ENCODE peak calls at places on chromosomes 4 and X, in four cellular contexts. S is transverse colon, W is tibial artery, I is tibial nerve. A is an unnamed sample.

GRCh38 chr4:176844448-176844847 is 51.7 kb upstream of the VEGFC start:
- DNase-seq in S (no peak), W (no peak), I (no peak), A (no peak)

GRCh38 chrX:15849555-15849954 is 5.1 kb downstream of the AP1S2 start:
- DNase-seq in S (no peak), W (no peak), I (no peak), A (no peak)

GRCh38 chrX:115233497-115234219 is at the start of gene LRCH2:
- DNase-seq in S (no peak), W (peak; percentile 69), I (peak; percentile 12), A (no peak)

GRCh38 chrX:152601848-152602616 is 35.7 kb upstream of the GABRQ start:
- DNase-seq in S (no peak), W (no peak), I (no peak), A (no peak)

GRCh38 chrX:139158256-139158655 is 372.3 kb upstream of the F9 start:
- DNase-seq in S (no peak), W (no peak), I (no peak), A (no peak)

GRCh38 chr4:80165855-80166254 is 31.4 kb upstream of the PRDM8 start:
- DNase-seq in S (no peak), W (no peak), I (no peak), A (no peak)

GRCh38 chr4:8241895-8242696 is 27.5 kb upstream of the HTRA3 start:
- DNase-seq in S (peak; percentile 83), W (peak; percentile 91), I (peak; percentile 85), A (peak; percentile 78)

GRCh38 chrX:73855546-73855945 is 292.5 kb downstream of the CHIC1 start:
- DNase-seq in S (peak; percentile 74), W (no peak), I (peak; percentile 27), A (peak; percentile 69)

GRCh38 chr4:120977435-120977997 is 55.0 kb upstream of the PRDM5 start:
- DNase-seq in S (peak; percentile 9), W (no peak), I (no peak), A (no peak)

DNA sequence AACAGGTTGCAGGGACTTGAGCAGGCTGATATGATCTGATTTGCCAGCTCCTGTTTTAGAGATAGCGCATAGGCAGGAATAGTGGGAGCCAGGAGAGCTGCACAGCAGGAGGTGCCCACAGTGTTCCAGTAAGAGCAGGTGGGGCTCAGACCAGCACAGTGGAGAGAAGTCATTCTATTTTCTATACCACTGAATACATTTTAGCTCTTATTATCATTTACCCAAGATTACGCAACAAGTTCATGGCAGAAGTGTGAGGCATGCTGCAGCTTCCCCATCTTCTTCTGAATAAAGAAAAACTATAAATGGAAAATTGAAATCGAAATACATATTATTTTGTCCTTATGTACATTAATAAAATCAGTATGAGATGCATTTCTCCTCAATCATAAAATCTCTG is 114.7 kb upstream of the EDNRA start:
- DNase-seq in S (no peak), W (no peak), I (no peak), A (no peak)
- H3K36me3 ChIP-seq in S (no peaks in the 10 kb centered on the region), W (no peaks in the 10 kb centered on the region), I (no peaks in the 10 kb centered on the region), A (no peaks in the 10 kb centered on the region)

GRCh38 chr4:99151931-99152448 is 7.9 kb upstream of the ADH4 start:
- DNase-seq in S (no peak), W (no peak), I (no peak), A (no peak)

GRCh38 chr4:99154658-99155342 is 10.7 kb upstream of the ADH4 start:
- DNase-seq in S (no peak), W (no peak), I (no peak), A (no peak)

GRCh38 chr4:99149620-99150019 is 5.5 kb upstream of the ADH4 start:
- DNase-seq in S (no peak), W (no peak), I (no peak), A (no peak)

GRCh38 chr4:99148545-99148944 is 4.4 kb upstream of the ADH4 start:
- DNase-seq in S (no peak), W (no peak), I (no peak), A (no peak)

DNA sequence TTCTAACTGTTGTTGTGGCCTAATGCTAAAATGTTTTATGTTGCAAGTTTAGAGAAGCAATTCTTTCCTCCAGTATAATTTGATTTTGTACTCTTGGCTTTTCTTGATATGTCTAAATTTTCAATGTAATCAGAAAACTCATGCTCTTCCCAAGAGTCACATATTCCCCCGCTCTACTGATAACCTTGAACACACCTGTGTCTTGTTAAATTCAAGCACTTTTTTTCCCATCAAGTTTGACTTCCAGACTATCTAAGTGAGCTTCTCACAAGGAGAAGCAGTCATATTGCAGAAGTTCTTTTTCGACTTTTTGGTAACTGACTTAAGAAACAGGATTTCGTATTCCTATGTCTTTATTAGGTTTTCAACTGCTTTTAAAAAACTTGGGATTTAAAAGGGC is 7.4 kb upstream of the ADH4 start:
- DNase-seq in S (no peak), W (no peak), I (no peak), A (no peak)
- H3K4me3 ChIP-seq in S (no peak overlapping the region), W (no peak overlapping the region), I (no peak overlapping the region), A (no peak overlapping the region)

DNA sequence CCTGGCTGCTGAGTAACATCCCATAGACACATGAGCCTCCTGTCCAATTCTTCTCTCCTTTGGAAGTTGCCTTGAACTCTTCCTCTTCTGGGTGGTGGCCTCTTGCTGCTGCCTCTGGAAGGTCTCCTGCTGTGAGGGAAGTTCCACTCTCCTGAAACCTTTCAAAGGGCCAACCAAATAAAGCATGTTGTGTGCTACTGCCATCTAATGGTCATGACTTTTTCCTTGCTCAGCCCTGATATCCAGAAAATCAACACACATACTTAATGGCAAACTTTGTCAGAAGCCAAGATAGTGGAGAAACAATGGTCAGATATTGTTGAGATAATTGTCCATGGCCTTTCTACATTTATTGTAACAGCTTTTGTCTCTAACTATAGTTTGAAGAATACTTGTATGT is 19.1 kb upstream of the ZXDA start:
- DNase-seq in S (no peak), W (no peak), I (no peak), A (no peak)
- TF ChIP-seq CTCF in S (peak; percentile 17), W (peak; percentile 14), I (peak; percentile 19), A (no peak)

GRCh38 chr4:675036-675804 is 878 bp downstream of the MYL5 start:
- DNase-seq in S (peak; percentile 21), W (no peak), I (no peak), A (no peak)

GRCh38 chr4:673349-674091 is 556 bp downstream of the ATP5ME start:
- DNase-seq in S (peak; percentile 73), W (no peak), I (peak; percentile 36), A (no peak)

GRCh38 chr4:676871-677235 is 2.5 kb downstream of the MYL5 start:
- DNase-seq in S (peak; percentile 18), W (peak; percentile 65), I (no peak), A (no peak)

GRCh38 chr4:675980-676870 is 1.9 kb downstream of the MYL5 start:
- DNase-seq in S (peak; percentile 32), W (no peak), I (no peak), A (no peak)

GRCh38 chr4:674172-675035 is at the start of the genes ATP5ME and MYL5:
- DNase-seq in S (peak; percentile 97), W (peak; percentile 98), I (peak; percentile 93), A (peak; percentile 97)
- H3K36me3 ChIP-seq in S (no peaks in the 10 kb centered on the region), W (peaks cover 24% of the 10 kb centered on the region), I (peaks cover 29% of the 10 kb centered on the region), A (no peaks in the 10 kb centered on the region)

GRCh38 chrX:119943185-119943988 is at the start of gene NKAP:
- DNase-seq in S (peak; percentile 84), W (peak; percentile 89), I (peak; percentile 58), A (peak; percentile 62)

GRCh38 chrX:119945481-119945880 is 1.9 kb upstream of the NKAP start:
- DNase-seq in S (no peak), W (no peak), I (no peak), A (no peak)

GRCh38 chrX:119941336-119941735 is 2.2 kb downstream of the NKAP start:
- DNase-seq in S (no peak), W (no peak), I (no peak), A (no peak)

GRCh38 chrX:119942831-119943184 is 743 bp downstream of the NKAP start:
- DNase-seq in S (no peak), W (no peak), I (no peak), A (no peak)

DNA sequence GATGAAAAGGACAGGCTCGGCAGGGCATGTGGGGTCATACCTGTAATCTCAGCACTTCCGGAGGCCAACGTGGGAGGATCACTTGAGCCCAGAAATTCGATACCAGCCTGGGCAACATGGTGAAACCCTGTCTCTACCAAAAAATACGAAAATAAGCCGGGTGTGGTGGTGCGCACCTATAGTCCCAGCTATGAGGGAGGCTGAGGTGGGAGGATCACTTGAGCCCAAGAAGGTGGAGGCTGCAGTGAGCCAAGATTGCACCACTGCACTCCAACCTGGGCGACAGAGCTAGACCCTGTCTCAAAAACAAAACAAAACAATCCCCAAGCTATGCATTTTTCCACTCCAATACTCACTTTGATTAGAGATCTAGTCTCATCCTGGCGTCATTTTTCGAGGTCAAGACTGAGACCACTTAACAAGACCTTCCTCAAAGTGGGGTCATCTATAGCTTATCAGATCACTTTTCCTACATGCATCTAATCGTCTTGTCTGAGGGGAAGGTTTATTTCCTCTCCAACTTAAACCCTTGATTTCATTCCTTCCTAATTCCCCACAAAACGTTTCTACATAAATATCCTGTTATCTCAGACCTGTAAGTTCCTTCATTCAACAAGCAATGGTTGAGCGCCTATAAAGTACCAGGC is 1.3 kb downstream of the NKAP start:
- DNase-seq in S (no peak), W (no peak), I (no peak), A (no peak)
- H3K4me3 ChIP-seq in S (peak overlapping the region; percentile 14), W (peak overlapping the region; percentile 84), I (no peak overlapping the region), A (peak overlapping the region; percentile 70)

DNA sequence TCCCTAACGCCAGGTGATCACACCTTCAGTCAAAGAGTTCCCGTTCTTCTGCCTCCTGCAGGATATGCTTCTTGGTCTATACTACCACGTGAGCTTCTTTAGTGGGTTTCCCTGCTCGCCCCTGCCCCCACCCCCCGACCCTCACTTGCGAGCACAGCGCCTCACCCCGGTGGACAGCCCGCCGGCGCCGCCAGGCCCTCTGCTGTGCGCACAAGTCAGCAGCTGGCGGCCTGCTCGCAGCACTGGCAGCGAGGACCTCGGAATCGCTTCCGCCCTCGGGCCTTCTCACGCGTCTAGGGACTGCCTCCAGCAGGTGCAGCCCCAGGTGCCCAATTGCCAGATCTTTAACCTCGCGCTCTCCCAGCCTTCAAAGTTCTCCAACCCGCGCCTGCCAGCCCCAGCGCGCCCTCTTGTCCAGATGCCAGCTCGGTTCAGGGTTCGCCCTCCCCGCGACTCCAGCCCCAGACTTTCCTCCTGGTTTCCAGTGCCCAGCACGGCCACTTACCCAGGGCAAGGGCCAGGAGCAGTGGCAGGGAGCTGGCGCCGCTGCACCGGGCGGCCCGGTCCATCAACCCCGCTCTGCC is 474 bp downstream of the BTC start:
- DNase-seq in S (peak; percentile 79), W (peak; percentile 77), I (no peak), A (peak; percentile 40)
- TF ChIP-seq CTCF in S (peak; percentile 29), W (no peak), I (no peak), A (no peak)

GRCh38 chr4:10114607-10115006 is 2.0 kb downstream of the WDR1 start:
- DNase-seq in S (no peak), W (no peak), I (no peak), A (no peak)

GRCh38 chr4:10113362-10114047 is 3.1 kb downstream of the WDR1 start:
- DNase-seq in S (no peak), W (no peak), I (no peak), A (no peak)

GRCh38 chr4:10112658-10113284 is 3.8 kb downstream of the WDR1 start:
- DNase-seq in S (no peak), W (no peak), I (no peak), A (no peak)

GRCh38 chr4:10115271-10115656 is 1.3 kb downstream of the WDR1 start:
- DNase-seq in S (peak; percentile 27), W (no peak), I (no peak), A (no peak)

DNA sequence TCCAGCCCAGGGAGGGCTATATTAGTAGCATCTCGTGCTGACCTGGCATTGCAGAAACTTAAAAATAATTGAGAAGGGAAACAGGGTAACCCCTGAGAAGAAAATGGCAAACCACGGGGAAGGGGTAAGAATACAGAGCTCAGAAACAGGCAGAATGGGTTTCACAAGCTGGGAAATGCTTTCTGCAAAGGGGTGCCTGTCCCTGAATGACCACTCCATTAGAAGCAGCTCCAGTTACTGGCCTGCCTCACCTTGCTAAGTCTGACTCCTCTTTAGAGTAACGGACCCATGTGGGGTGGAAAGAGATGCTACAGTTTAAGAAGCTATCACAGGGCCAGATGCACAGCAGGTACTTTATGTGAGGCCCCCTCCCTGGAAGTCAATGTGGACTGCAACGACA is 2.5 kb downstream of the WDR1 start:
- DNase-seq in S (no peak), W (no peak), I (no peak), A (no peak)
- H3K36me3 ChIP-seq in S (no peaks in the 10 kb centered on the region), W (peaks cover 59% of the 10 kb centered on the region), I (peaks cover 61% of the 10 kb centered on the region), A (no peaks in the 10 kb centered on the region)

A was measured in breast epithelium.